ENCODE peak calls at places on chromosomes 5 and 9, in four cellular contexts. U, K, W and X are unnamed samples.

GRCh38 chr5:135391123-135391868 is 7.7 kb downstream of the MACROH2A1 start:
- DNase-seq in U (no peak), K (no peak), W (no peak), X (peak)

GRCh38 chr5:132813599-132814440 is 718 bp downstream of the SOWAHA start:
- DNase-seq in U (peak), K (no peak), W (no peak), X (no peak)

GRCh38 chr5:105752801-105753200 is 1917.9 kb downstream of the EFNA5 start:
- DNase-seq in U (no peak), K (no peak), W (no peak), X (no peak)

GRCh38 chr5:104706570-104706969 is 1144.0 kb upstream of the NUDT12 start:
- DNase-seq in U (no peak), K (no peak), W (no peak), X (no peak)

GRCh38 chr9:38025166-38025565 is 43.9 kb downstream of the SHB start:
- DNase-seq in U (no peak), K (no peak), W (no peak), X (no peak)

GRCh38 chr5:112604741-112605390 is 132.8 kb upstream of the APC start:
- DNase-seq in U (no peak), K (peak), W (peak), X (peak)

GRCh38 chr5:93337138-93337537 is 243.9 kb downstream of the NR2F1-AS1 start:
- DNase-seq in U (no peak), K (no peak), W (no peak), X (no peak)

GRCh38 chr9:89442501-89442978 is 55.4 kb downstream of the SEMA4D start:
- DNase-seq in U (no peak), K (no peak), W (no peak), X (no peak)

GRCh38 chr5:61228691-61229280 is 66.5 kb upstream of the SMIM15 start:
- DNase-seq in U (no peak), K (no peak), W (no peak), X (no peak)

GRCh38 chr5:72177538-72177937 is 70.3 kb downstream of the MAP1B start:
- DNase-seq in U (no peak), K (no peak), W (no peak), X (no peak)

GRCh38 chr5:35859101-35859661 is 2.5 kb downstream of the IL7R start:
- DNase-seq in U (no peak), K (no peak), W (no peak), X (no peak)

GRCh38 chr5:38445374-38446028 is 110.9 kb downstream of the LIFR start:
- DNase-seq in U (no peak), K (no peak), W (no peak), X (no peak)

GRCh38 chr5:167653645-167654106 is 637.8 kb upstream of the WWC1 start:
- DNase-seq in U (no peak), K (no peak), W (no peak), X (no peak)

GRCh38 chr9:100473271-100474081 is 527 bp downstream of the TMEFF1 start:
- DNase-seq in U (peak), K (peak), W (no peak), X (no peak)

GRCh38 chr5:13601152-13601551 is 343.3 kb downstream of the DNAH5 start:
- DNase-seq in U (no peak), K (no peak), W (no peak), X (no peak)

GRCh38 chr5:79947486-79948023 is 43.5 kb downstream of the MTX3 start:
- DNase-seq in U (no peak), K (no peak), W (no peak), X (no peak)

GRCh38 chr5:41413067-41413466 is 97.3 kb downstream of the PLCXD3 start:
- DNase-seq in U (no peak), K (no peak), W (no peak), X (no peak)

GRCh38 chr9:98854206-98854756 is 46.8 kb downstream of the GALNT12 start:
- DNase-seq in U (no peak), K (no peak), W (no peak), X (no peak)

GRCh38 chr5:174510771-174511453 is 213.5 kb upstream of the MSX2 start:
- DNase-seq in U (no peak), K (no peak), W (no peak), X (no peak)

GRCh38 chr5:166992874-166993722 is 1298.3 kb upstream of the WWC1 start:
- DNase-seq in U (no peak), K (no peak), W (no peak), X (no peak)

GRCh38 chr9:74322661-74323314 is 174.3 kb upstream of the RORB start:
- DNase-seq in U (no peak), K (no peak), W (no peak), X (no peak)

GRCh38 chr5:95283022-95283615 is 1.8 kb downstream of the MCTP1 start:
- DNase-seq in U (no peak), K (no peak), W (no peak), X (no peak)

GRCh38 chr5:35838370-35839042 is 18.2 kb upstream of the IL7R start:
- DNase-seq in U (no peak), K (no peak), W (no peak), X (no peak)

GRCh38 chr5:92633821-92634220 is 947.2 kb downstream of the NR2F1-AS1 start:
- DNase-seq in U (no peak), K (no peak), W (no peak), X (no peak)

GRCh38 chr5:176603091-176603490 is 6.9 kb downstream of the GPRIN1 start:
- DNase-seq in U (no peak), K (no peak), W (no peak), X (no peak)

GRCh38 chr9:123482295-123482970 is 126.4 kb downstream of the CRB2 start:
- DNase-seq in U (peak), K (no peak), W (no peak), X (peak)

GRCh38 chr5:109016300-109016699 is 268.6 kb downstream of the FER start:
- DNase-seq in U (no peak), K (no peak), W (no peak), X (peak)

GRCh38 chr5:154779105-154779504 is 23.9 kb downstream of the LARP1 start:
- DNase-seq in U (no peak), K (no peak), W (no peak), X (peak)

GRCh38 chr5:168916266-168916665 is 337.1 kb upstream of the PANK3 start:
- DNase-seq in U (peak), K (no peak), W (no peak), X (no peak)
- TF ChIP-seq CREM in U (no peak), K (no peak), W (no peak), X (no peak)

GRCh38 chr5:66595877-66596790 is at the start of gene MAST4:
- DNase-seq in U (peak), K (peak), W (no peak), X (peak)

GRCh38 chr5:66602621-66603020 is 6.4 kb downstream of the MAST4 start:
- DNase-seq in U (no peak), K (no peak), W (no peak), X (no peak)

DNA sequence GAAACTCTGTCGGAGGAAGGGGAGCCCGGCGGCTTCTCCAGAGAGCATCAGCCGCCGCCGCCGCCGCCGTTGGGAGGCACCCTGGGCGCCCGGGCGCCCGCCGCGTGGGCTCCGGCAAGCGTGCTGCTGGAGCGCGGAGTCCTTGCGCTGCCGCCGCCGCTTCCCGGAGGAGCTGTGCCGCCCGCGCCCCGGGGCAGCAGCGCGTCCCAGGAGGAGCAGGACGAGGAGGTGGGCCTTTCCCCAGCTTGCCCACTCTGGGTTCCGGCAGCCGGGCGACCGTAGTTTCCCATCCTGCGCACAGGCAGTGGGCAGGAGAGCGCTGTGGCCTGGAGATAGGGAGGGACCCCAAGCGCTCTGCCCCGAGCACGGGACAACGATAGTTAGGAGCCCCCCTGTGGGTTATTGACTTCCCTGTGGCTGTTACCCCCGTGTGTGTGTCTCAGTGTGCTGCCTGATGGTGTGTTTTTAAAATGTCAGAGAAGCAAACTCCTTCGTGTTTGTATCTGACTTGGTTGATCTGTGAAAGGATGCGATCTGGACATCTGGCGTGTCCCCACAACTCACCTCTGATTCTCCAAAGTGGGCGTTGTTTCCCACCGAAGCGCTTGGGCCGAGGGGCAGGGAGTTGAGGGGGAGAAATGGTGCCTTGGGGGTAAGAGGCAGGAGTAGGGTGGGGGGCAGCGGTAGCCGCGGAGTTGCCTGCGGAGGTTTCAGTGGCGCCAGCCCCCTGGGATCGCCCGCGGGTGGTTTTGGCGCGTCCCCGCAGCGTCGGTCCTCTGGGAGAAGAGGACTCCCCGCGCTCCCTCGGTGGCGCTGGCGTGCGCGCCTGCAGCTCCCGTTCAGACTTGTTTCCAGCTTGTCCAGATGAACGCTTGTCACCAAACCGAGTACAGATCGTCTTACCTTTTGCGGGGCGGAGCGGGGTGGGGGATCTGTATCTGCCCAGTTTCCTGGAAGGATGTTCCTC is 881 bp downstream of the MAST4 start:
- DNase-seq in U (peak), K (no peak), W (no peak), X (no peak)
- TF ChIP-seq CREM in U (no peak), K (no peak), W (no peak), X (no peak)

GRCh38 chr5:179258001-179258921 is 87.0 kb downstream of the ADAMTS2 start:
- DNase-seq in U (no peak), K (no peak), W (no peak), X (no peak)

GRCh38 chr5:179254638-179255271 is 90.5 kb downstream of the ADAMTS2 start:
- DNase-seq in U (no peak), K (no peak), W (no peak), X (no peak)

GRCh38 chr5:179257190-179257741 is 88.0 kb downstream of the ADAMTS2 start:
- DNase-seq in U (peak), K (no peak), W (no peak), X (no peak)

GRCh38 chr5:179255527-179256228 is 89.6 kb downstream of the ADAMTS2 start:
- DNase-seq in U (peak), K (no peak), W (no peak), X (no peak)

GRCh38 chr5:179256229-179257189 is 88.8 kb downstream of the ADAMTS2 start:
- DNase-seq in U (peak), K (no peak), W (no peak), X (no peak)
- TF ChIP-seq CREM in U (no peak), K (no peak), W (no peak), X (no peak)

GRCh38 chr5:87151547-87151946 is 116.1 kb upstream of the RASA1 start:
- DNase-seq in U (no peak), K (no peak), W (no peak), X (no peak)
- TF ChIP-seq CREM in U (no peak), K (no peak), W (no peak), X (no peak)